ENCODE peak calls at places on chromosomes 6 and 20, in four cellular contexts. N is HepG2, L is K562, I is GM12878. Q is an unnamed sample.

GRCh38 chr6:84763397-84764331 is 734 bp downstream of the TBX18 start:
- DNase-seq in N (no peak), L (peak), I (no peak), Q (peak)

GRCh38 chr6:148407372-148407771 is 64.7 kb downstream of the SASH1 start:
- DNase-seq in N (no peak), L (no peak), I (no peak), Q (no peak)

GRCh38 chr6:135411339-135411738 is 86.2 kb downstream of the AHI1 start:
- DNase-seq in N (peak), L (peak), I (no peak), Q (no peak)

GRCh38 chr20:7492257-7492656 is 448.0 kb downstream of the HAO1 start:
- DNase-seq in N (no peak), L (no peak), I (no peak), Q (no peak)

GRCh38 chr20:53857723-53858236 is 212.6 kb downstream of the BCAS1 start:
- DNase-seq in N (no peak), L (no peak), I (no peak), Q (no peak)

GRCh38 chr6:158752613-158753012 is 66.6 kb downstream of the EZR start:
- DNase-seq in N (no peak), L (no peak), I (no peak), Q (peak)

GRCh38 chr6:10719386-10720228 is 3.3 kb upstream of the TMEM14C start:
- DNase-seq in N (peak), L (no peak), I (no peak), Q (no peak)

GRCh38 chr6:44667668-44668390 is 280.3 kb downstream of the CDC5L start:
- DNase-seq in N (peak), L (peak), I (no peak), Q (peak)

GRCh38 chr20:34871320-34871926 is 1.2 kb downstream of the GGT7 start:
- DNase-seq in N (no peak), L (no peak), I (no peak), Q (no peak)

GRCh38 chr20:36353740-36354139 is 47.6 kb downstream of the DLGAP4 start:
- DNase-seq in N (no peak), L (no peak), I (no peak), Q (no peak)

GRCh38 chr6:148294059-148294458 is 48.6 kb upstream of the SASH1 start:
- DNase-seq in N (no peak), L (no peak), I (no peak), Q (no peak)

GRCh38 chr20:17571967-17572638 is 2.2 kb downstream of the DSTN start:
- DNase-seq in N (no peak), L (no peak), I (no peak), Q (no peak)

GRCh38 chr20:48766205-48766604 is 61.6 kb downstream of the PREX1 start:
- DNase-seq in N (no peak), L (no peak), I (no peak), Q (no peak)

GRCh38 chr6:4967301-4968030 is 36.4 kb downstream of the RPP40 start:
- DNase-seq in N (no peak), L (no peak), I (no peak), Q (no peak)

GRCh38 chr6:150279533-150279932 is 89.3 kb upstream of the IYD start:
- DNase-seq in N (no peak), L (no peak), I (no peak), Q (no peak)

GRCh38 chr6:89356644-89357043 is 4.1 kb upstream of the UBE2J1 start:
- DNase-seq in N (no peak), L (no peak), I (no peak), Q (no peak)

GRCh38 chr6:3610206-3610605 is 141.3 kb downstream of the PXDC1 start:
- DNase-seq in N (no peak), L (no peak), I (no peak), Q (no peak)

GRCh38 chr6:3607599-3607998 is 143.9 kb downstream of the PXDC1 start:
- DNase-seq in N (no peak), L (no peak), I (no peak), Q (no peak)

GRCh38 chr6:3610896-3611295 is 140.6 kb downstream of the PXDC1 start:
- DNase-seq in N (no peak), L (no peak), I (no peak), Q (no peak)

GRCh38 chr6:3608159-3608558 is 143.4 kb downstream of the PXDC1 start:
- DNase-seq in N (no peak), L (no peak), I (no peak), Q (no peak)

DNA sequence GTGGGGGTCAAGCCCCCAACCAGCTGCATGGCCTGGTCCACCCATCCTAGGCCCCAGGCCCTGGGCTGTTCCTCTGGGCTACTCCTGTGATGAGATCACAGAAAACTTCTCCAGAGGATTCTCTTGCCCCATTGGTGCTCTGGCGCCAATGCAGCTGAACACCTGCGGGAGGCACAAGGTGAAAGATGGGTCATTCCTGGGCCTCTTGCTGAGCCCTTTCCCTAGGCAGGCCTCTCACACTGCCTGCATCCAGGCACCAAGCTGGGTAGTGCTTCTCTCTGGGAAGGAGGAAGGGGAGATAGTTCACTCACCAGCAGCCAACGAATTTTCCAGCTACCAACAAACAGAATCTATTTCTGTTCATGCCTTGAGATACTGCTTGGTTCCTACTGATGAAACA is 142.1 kb downstream of the PXDC1 start:
- DNase-seq in N (no peak), L (no peak), I (no peak), Q (no peak)
- TF ChIP-seq TARDBP in N (no peak), L (no peak), I (no peak), Q (no peak)

DNA sequence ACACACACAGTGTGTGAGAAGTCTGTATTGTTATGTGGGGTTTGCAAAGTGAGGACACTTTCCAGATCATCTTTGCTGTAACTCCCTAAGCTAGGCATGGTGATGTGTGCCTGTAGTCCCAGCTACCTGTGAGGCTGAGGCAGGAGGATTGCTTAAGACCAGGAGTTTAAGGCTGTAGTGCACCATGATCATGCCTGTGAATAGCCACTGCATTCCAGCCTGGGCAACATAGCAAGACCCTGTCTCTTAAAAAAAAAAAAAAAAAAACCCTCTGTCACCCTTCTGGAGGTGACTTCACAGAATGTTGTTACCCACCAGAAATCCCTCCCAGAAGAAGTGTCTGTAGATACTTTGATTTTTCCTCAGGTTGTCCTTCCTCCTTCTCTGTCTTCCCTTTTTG is 14.9 kb downstream of the CASS4 start:
- DNase-seq in N (no peak), L (no peak), I (no peak), Q (no peak)
- TF ChIP-seq FOXM1 in N (no peak), L (no peak), I (no peak), Q (no peak)

GRCh38 chr6:16402501-16402900 is 164.1 kb downstream of the GMPR start:
- DNase-seq in N (no peak), L (no peak), I (no peak), Q (no peak)
- TF ChIP-seq BHLHE40 in N (no peak), L (no peak), I (no peak), Q (no peak)

DNA sequence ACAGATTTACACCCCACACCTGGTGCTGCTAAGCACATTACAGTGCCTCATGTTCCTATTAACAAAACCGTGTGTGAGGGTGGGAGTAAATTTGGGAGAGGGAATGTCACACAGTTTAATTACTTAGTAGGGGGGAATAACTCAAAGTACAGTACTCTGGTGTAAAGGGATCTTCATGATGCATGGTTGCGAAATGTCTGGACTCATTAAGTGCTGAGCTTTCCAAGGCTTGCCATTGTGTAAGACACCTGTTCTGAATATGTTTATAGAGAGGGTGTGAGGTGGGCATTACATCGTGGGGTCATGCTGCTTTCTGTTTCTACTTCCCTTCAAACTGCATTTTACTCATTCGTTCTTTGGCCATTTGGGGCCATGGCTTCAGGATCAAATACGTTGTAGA is 181.2 kb downstream of the ADGRG6 start:
- DNase-seq in N (no peak), L (no peak), I (no peak), Q (no peak)
- TF ChIP-seq TARDBP in N (no peak), L (no peak), I (no peak), Q (no peak)

DNA sequence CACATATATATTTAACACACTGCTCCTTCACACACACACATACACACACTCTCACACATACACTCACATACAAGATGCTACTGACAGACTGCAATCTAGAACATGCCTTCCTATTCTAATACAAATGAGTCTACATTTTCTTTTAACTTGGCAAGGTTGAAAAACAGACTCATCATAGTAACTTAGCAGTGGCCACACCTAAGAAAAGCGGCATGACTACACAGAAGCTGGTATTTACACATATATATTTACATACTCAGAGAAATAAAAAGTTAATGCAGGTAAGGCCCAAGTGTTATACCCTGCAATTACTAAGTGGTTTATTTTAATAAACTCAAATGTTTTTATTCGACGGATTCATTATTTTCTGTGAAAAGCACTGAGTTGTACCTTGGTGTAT is 209.3 kb downstream of the FOXC1 start:
- DNase-seq in N (no peak), L (no peak), I (no peak), Q (no peak)
- TF ChIP-seq FOXM1 in N (no peak), L (no peak), I (no peak), Q (no peak)

GRCh38 chr20:9119776-9120175 is 50.9 kb downstream of the PLCB4 start:
- DNase-seq in N (no peak), L (no peak), I (no peak), Q (no peak)
- TF ChIP-seq BHLHE40 in N (no peak), L (no peak), I (no peak), Q (no peak)

GRCh38 chr20:61951695-61952533 is 113.8 kb downstream of the TAF4 start:
- DNase-seq in N (no peak), L (peak), I (no peak), Q (no peak)
- TF ChIP-seq TARDBP in N (peak), L (no peak), I (no peak), Q (no peak)

GRCh38 chr6:35161265-35161664 is 20.1 kb upstream of the TCP11 start:
- DNase-seq in N (no peak), L (no peak), I (no peak), Q (no peak)
- TF ChIP-seq FOXM1 in N (no peak), L (no peak), I (no peak), Q (no peak)

GRCh38 chr6:142322066-142322465 is 20.3 kb downstream of the ADGRG6 start:
- DNase-seq in N (no peak), L (no peak), I (no peak), Q (no peak)

GRCh38 chr6:142322504-142323198 is 20.8 kb downstream of the ADGRG6 start:
- DNase-seq in N (no peak), L (no peak), I (no peak), Q (no peak)

GRCh38 chr6:142325111-142325510 is 23.3 kb downstream of the ADGRG6 start:
- DNase-seq in N (no peak), L (no peak), I (no peak), Q (no peak)

GRCh38 chr6:142324111-142324510 is 22.3 kb downstream of the ADGRG6 start:
- DNase-seq in N (no peak), L (no peak), I (no peak), Q (no peak)

GRCh38 chr6:142323377-142323776 is 21.6 kb downstream of the ADGRG6 start:
- DNase-seq in N (peak), L (no peak), I (no peak), Q (no peak)
- TF ChIP-seq BHLHE40 in N (peak), L (no peak), I (no peak), Q (no peak)

GRCh38 chr6:156660389-156660788 is 116.8 kb upstream of the ARID1B start:
- DNase-seq in N (no peak), L (no peak), I (no peak), Q (no peak)

GRCh38 chr6:156659317-156660198 is 117.6 kb upstream of the ARID1B start:
- DNase-seq in N (no peak), L (no peak), I (no peak), Q (no peak)

GRCh38 chr6:156658596-156659316 is 118.4 kb upstream of the ARID1B start:
- DNase-seq in N (no peak), L (no peak), I (no peak), Q (no peak)

GRCh38 chr6:156657311-156657710 is 119.9 kb upstream of the ARID1B start:
- DNase-seq in N (no peak), L (no peak), I (no peak), Q (no peak)

DNA sequence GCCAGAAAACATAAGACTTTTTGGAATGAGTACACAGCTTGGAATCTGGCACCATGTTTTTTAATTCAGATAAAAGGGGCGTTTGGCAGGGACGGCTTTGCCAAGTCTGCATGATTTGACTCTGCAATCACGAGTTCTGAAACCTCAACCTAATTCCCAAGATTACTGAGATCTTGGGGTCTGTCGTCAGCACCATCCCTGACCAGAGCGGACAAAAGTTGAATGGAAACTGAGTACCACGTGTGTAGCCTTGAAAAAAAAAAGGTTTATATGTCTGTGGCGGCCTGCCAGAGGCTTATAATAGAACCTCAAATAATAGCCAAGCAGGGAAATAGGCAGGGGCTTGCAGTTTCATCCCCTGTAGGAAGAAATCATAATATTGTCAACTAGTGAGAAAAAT is 119.0 kb upstream of the ARID1B start:
- DNase-seq in N (no peak), L (no peak), I (no peak), Q (no peak)
- TF ChIP-seq TARDBP in N (no peak), L (no peak), I (no peak), Q (no peak)